ENCODE peak calls at places on chromosomes 2 and 18, in ten cellular contexts. Q is uterus, H is lower leg skin, A is GM12865, S is astrocyte of the cerebellum, F is retinal pigment epithelial cell, Y is HFF-Myc, U is progenitor cell of endocrine pancreas, V is left ventricle myocardium inferior, E is brain microvascular endothelial cell. R is an unnamed sample.
A peak's percentile ranks its signal among the peaks of the same experiment; 100 is the strongest.

GRCh38 chr18:3623769-3624545 is 174.0 kb downstream of the TGIF1 start:
- DNase-seq in H (peak; percentile 95), F (peak; percentile 99), A (no peak), U (peak; percentile 19), V (peak; percentile 71), Y (peak; percentile 87), S (peak; percentile 95), Q (peak; percentile 66), E (peak; percentile 96), R (no peak)

GRCh38 chr2:152566728-152567069 is 150.6 kb downstream of the PRPF40A start:
- DNase-seq in F (no peak), S (no peak), V (no peak), U (no peak), Y (no peak), E (peak; percentile 80), H (no peak), Q (no peak), A (peak; percentile 84), R (no peak)

GRCh38 chr2:181570833-181571661 is 85.9 kb downstream of the CERKL start:
- DNase-seq in F (no peak), A (peak; percentile 21), S (peak; percentile 5), H (no peak), V (no peak), Y (no peak), Q (no peak), E (no peak), U (no peak), R (no peak)

GRCh38 chr2:18132697-18133096 is 254.2 kb downstream of the KCNS3 start:
- DNase-seq in S (peak; percentile 68), Q (no peak), A (peak; percentile 26), E (peak; percentile 60), V (no peak), Y (peak; percentile 21), U (no peak), H (no peak), F (no peak), R (no peak)

GRCh38 chr2:140600116-140600515 is 1530.7 kb downstream of the LRP1B start:
- DNase-seq in H (no peak), S (peak; percentile 80), U (no peak), Y (no peak), A (no peak), F (peak; percentile 76), E (peak; percentile 86), V (no peak), Q (no peak), R (no peak)

GRCh38 chr2:230054079-230054478 is 14.6 kb downstream of the SLC16A14 start:
- DNase-seq in Y (no peak), U (no peak), A (no peak), E (peak; percentile 73), F (no peak), V (no peak), Q (no peak), H (no peak), S (peak; percentile 67), R (peak; percentile 25)

GRCh38 chr2:118058979-118059378 is 29.3 kb upstream of the INSIG2 start:
- DNase-seq in E (no peak), S (peak; percentile 46), V (no peak), F (no peak), A (no peak), U (no peak), H (no peak), Q (no peak), Y (no peak), R (no peak)

GRCh38 chr2:31227711-31228125 is 6.2 kb upstream of the EHD3 start:
- DNase-seq in V (no peak), F (no peak), U (no peak), S (no peak), Y (no peak), E (no peak), Q (no peak), H (no peak), A (no peak), R (no peak)

GRCh38 chr2:232133078-232133477 is 171.6 kb downstream of the DIS3L2 start:
- DNase-seq in S (no peak), A (peak; percentile 14), E (no peak), Q (no peak), H (no peak), V (no peak), F (no peak), Y (no peak), U (no peak), R (no peak)

GRCh38 chr18:24055878-24056277 is 41.3 kb downstream of the TTC39C start:
- DNase-seq in V (no peak), A (peak; percentile 35), U (no peak), Q (no peak), H (no peak), S (no peak), F (no peak), Y (no peak), E (no peak), R (no peak)

GRCh38 chr2:173048530-173048900 is 27.1 kb upstream of the MAP3K20 start:
- DNase-seq in Y (no peak), F (peak; percentile 21), E (no peak), Q (no peak), A (no peak), S (no peak), H (no peak), V (no peak), U (no peak), R (no peak)

GRCh38 chr2:105387225-105387624 is 11.6 kb downstream of the FHL2 start:
- DNase-seq in H (no peak), S (no peak), F (no peak), A (no peak), Y (no peak), E (no peak), Q (no peak), V (no peak), U (no peak), R (no peak)

GRCh38 chr2:106885326-106885725 is 641 bp downstream of the ST6GAL2 start:
- DNase-seq in V (no peak), S (peak; percentile 4), A (no peak), Q (no peak), U (no peak), H (no peak), Y (no peak), E (peak; percentile 59), F (no peak), R (no peak)

GRCh38 chr18:3211236-3211992 is 8.4 kb downstream of the MYOM1 start:
- DNase-seq in F (no peak), H (no peak), S (no peak), A (no peak), E (peak; percentile 9), V (no peak), U (no peak), Q (no peak), Y (no peak), R (no peak)

GRCh38 chr2:100285691-100286090 is 36.6 kb downstream of the LONRF2 start:
- DNase-seq in A (no peak), E (no peak), S (peak; percentile 75), H (no peak), Q (peak; percentile 63), F (peak; percentile 39), U (no peak), Y (peak; percentile 65), V (no peak), R (no peak)

GRCh38 chr2:37561615-37562569 is 109.5 kb downstream of the CDC42EP3 start:
- DNase-seq in V (no peak), A (peak; percentile 82), H (no peak), S (peak; percentile 79), U (no peak), Q (no peak), E (peak; percentile 97), Y (no peak), F (peak; percentile 88), R (no peak)

GRCh38 chr2:46988733-46989481 is 73.3 kb upstream of the MCFD2 start:
- DNase-seq in V (no peak), H (no peak), S (no peak), Q (no peak), E (no peak), F (peak; percentile 58), A (no peak), U (no peak), Y (no peak), R (no peak)
- TF ChIP-seq CTCF in V (peak; percentile 28), H (no peak), S (peak; percentile 39), Q (no peak), E (peak; percentile 51), F (peak; percentile 61), A (no peak), U (peak; percentile 46), Y (peak; percentile 22), R (no peak)

GRCh38 chr2:156192468-156192867 is 140.1 kb downstream of the NR4A2 start:
- DNase-seq in Y (no peak), S (no peak), F (no peak), U (no peak), Q (no peak), V (no peak), H (no peak), E (no peak), A (peak; percentile 30), R (no peak)
- TF ChIP-seq CTCF in Y (no peak), S (peak; percentile 31), F (peak; percentile 31), U (no peak), Q (peak; percentile 12), V (peak; percentile 51), H (no peak), E (peak; percentile 13), A (peak; percentile 16), R (no peak)

DNA sequence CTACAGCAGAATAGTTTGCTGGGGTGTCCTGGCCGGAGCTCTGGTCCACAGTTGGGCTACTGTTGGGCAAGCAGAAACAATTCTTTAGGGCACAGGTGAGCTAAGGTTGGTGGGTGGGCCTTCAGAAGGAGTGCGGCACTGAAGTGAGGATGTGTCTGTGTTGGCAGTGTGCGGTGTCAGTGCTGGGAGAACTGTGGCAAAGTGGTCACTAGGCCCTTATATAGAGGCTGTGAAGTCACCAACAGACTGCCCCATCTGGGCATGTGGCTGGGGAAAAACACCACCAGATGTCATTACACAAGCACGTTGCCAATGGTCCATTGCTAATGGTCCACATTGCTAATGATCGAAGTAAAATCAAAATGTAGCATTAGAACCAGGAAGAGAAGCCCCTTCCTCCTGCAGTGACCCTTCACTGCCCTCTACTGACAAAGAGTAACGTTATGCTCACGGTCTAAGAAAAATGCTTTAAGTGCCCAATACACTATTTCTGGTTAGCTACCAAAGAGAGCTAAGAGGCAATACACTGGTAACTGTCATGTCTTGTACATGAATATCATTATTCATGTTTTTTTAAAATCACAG is 21.3 kb downstream of the SCN1A start:
- DNase-seq in A (peak; percentile 28), V (no peak), S (no peak), Y (no peak), Q (no peak), U (no peak), H (no peak), E (no peak), F (no peak), R (no peak)
- TF ChIP-seq CTCF in A (peak; percentile 23), V (no peak), S (peak; percentile 43), Y (peak; percentile 23), Q (no peak), U (peak; percentile 59), H (no peak), E (peak; percentile 64), F (peak; percentile 71), R (peak; percentile 30)

GRCh38 chr2:215712850-215713230 is 277.0 kb upstream of the FN1 start:
- DNase-seq in S (no peak), Q (no peak), V (no peak), Y (no peak), U (no peak), E (no peak), F (no peak), H (no peak), A (no peak), R (no peak)
- TF ChIP-seq CTCF in S (no peak), Q (no peak), V (no peak), Y (no peak), U (no peak), E (no peak), F (no peak), H (no peak), A (no peak), R (no peak)

R was measured in GM13977.